ENCODE peak calls at places on chromosomes 6 and 20, in five cellular contexts. M is body of pancreas, X is heart left ventricle, V is foreskin fibroblast, H is SJSA1. L is an unnamed sample.

GRCh38 chr6:16804007-16804303 is 42.7 kb upstream of the ATXN1 start:
- DNase-seq in M (no peak), X (no peak), V (no peak), H (no peak), L (no peak)

GRCh38 chr6:84575264-84575663 is 189.1 kb downstream of the TBX18 start:
- DNase-seq in M (no peak), X (no peak), V (peak; percentile 73), H (no peak), L (peak; percentile 31)

GRCh38 chr20:51362254-51362653 is 180.3 kb downstream of the NFATC2 start:
- DNase-seq in M (no peak), X (no peak), V (no peak), H (no peak), L (no peak)

GRCh38 chr6:20680697-20681165 is 146.5 kb downstream of the CDKAL1 start:
- DNase-seq in M (no peak), X (no peak), V (peak; percentile 37), H (no peak), L (no peak)

GRCh38 chr6:39365281-39366074 is 43.0 kb upstream of the KCNK16 start:
- DNase-seq in M (no peak), X (no peak), V (peak; percentile 74), H (peak; percentile 40), L (no peak)

GRCh38 chr6:111267764-111268333 is 180.5 kb downstream of the SLC16A10 start:
- DNase-seq in M (no peak), X (no peak), V (no peak), H (no peak), L (no peak)

GRCh38 chr6:98641929-98642328 is 192.4 kb upstream of the POU3F2 start:
- DNase-seq in M (no peak), X (no peak), V (no peak), H (peak; percentile 66), L (peak; percentile 12)

GRCh38 chr6:132259070-132259469 is 142.2 kb downstream of the MOXD1 start:
- DNase-seq in M (no peak), X (no peak), V (peak; percentile 56), H (no peak), L (peak; percentile 29)

GRCh38 chr20:2798095-2798805 is 2.2 kb downstream of the CPXM1 start:
- DNase-seq in M (no peak), X (no peak), V (no peak), H (no peak), L (no peak)

DNA sequence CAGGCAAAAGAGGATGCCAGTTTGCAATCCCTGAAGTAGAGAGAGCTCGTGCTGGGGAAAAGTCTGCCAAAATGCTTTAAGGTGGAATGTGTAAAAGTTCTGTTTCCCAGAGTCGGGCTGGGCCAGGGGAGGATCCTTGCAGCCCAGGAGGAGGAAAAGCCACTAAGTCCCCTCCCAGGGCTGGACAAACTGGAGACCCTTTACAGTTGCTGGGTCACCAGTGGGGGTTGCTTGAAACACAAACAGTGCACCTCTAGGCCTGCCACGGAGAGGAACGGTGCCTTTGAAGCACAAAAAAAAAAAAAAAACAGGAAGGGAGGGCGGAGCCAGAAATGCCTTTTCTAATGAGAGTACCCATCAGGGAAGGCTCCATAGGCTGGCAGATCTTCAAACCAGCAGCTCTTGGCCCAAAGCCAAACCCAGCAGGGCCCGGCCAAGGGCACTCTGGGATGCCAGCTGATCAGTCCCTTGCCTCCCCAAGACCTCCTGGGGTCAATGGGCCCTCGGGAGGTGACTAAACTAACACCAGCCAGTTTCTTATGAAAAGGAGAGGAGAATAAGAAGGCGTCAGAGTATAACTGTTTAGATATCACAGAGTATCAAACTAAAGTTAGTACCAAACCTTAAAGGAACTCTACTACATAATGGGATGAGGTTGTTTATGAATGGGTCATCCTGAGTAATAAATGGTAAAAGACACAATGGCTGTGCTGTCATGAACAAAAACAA is 23.7 kb downstream of the HLA-A start:
- DNase-seq in M (peak; percentile 90), X (peak; percentile 86), V (peak; percentile 59), H (peak; percentile 80), L (no peak)
- H3K4me3 ChIP-seq in M (no peak overlapping the region), X (peak overlapping the region; percentile 53), V (peak overlapping the region; percentile 8), H (peak overlapping the region; percentile 31), L (peak overlapping the region; percentile 24)

GRCh38 chr6:71468841-71469750 is 180.5 kb downstream of the OGFRL1 start:
- DNase-seq in M (peak; percentile 34), X (no peak), V (peak; percentile 95), H (peak; percentile 72), L (peak; percentile 93)
- H3K4me3 ChIP-seq in M (no peak overlapping the region), X (no peak overlapping the region), V (peak overlapping the region; percentile 23), H (no peak overlapping the region), L (peak overlapping the region; percentile 19)

GRCh38 chr20:20363449-20364015 is 4.4 kb upstream of the INSM1 start:
- DNase-seq in M (no peak), X (no peak), V (no peak), H (no peak), L (no peak)

GRCh38 chr20:20358801-20359200 is 9.1 kb upstream of the INSM1 start:
- DNase-seq in M (no peak), X (no peak), V (no peak), H (no peak), L (no peak)

GRCh38 chr20:20362774-20363435 is 5.0 kb upstream of the INSM1 start:
- DNase-seq in M (no peak), X (no peak), V (no peak), H (no peak), L (no peak)

GRCh38 chr20:20359628-20360027 is 8.3 kb upstream of the INSM1 start:
- DNase-seq in M (no peak), X (no peak), V (no peak), H (no peak), L (no peak)

GRCh38 chr20:20360464-20360863 is 7.4 kb upstream of the INSM1 start:
- DNase-seq in M (peak; percentile 64), X (no peak), V (peak; percentile 87), H (no peak), L (peak; percentile 33)
- H3K4me3 ChIP-seq in M (no peak overlapping the region), X (no peak overlapping the region), V (no peak overlapping the region), H (no peak overlapping the region), L (no peak overlapping the region)

GRCh38 chr6:138499303-138499991 is at the start of gene NHSL1:
- DNase-seq in M (peak; percentile 35), X (no peak), V (peak; percentile 30), H (no peak), L (peak; percentile 40)
- H3K4me3 ChIP-seq in M (no peak within 1 kb of the TSS), X (no peak within 1 kb of the TSS), V (no peak within 1 kb of the TSS), H (no peak within 1 kb of the TSS), L (peak within 1 kb of the TSS; percentile 19)